ENCODE peak calls at places on chromosomes 11 and 22, in seven cellular contexts. Z, O, D, W, B, L and E are unnamed samples.

GRCh38 chr11:44804449-44805151 is 77.8 kb downstream of the TSPAN18 start:
- DNase-seq in D (no peak), O (no peak), Z (no peak), W (no peak), B (no peak), L (peak; percentile 20), E (no peak)

GRCh38 chr11:98601181-98601773 is 419.5 kb upstream of the CNTN5 start:
- DNase-seq in W (no peak), D (peak; percentile 14), O (peak; percentile 47), Z (no peak), B (no peak), L (no peak), E (peak; percentile 10)

GRCh38 chr11:94768602-94769511 is 701 bp downstream of the AMOTL1 start:
- DNase-seq in W (no peak), O (peak; percentile 35), Z (no peak), D (peak; percentile 65), B (peak; percentile 12), L (peak; percentile 63), E (peak; percentile 65)

GRCh38 chr22:20211997-20212753 is 55.9 kb downstream of the RTN4R start:
- DNase-seq in Z (no peak), O (peak; percentile 51), B (no peak), L (no peak), W (no peak), D (peak; percentile 77), E (peak; percentile 75)

GRCh38 chr22:23225337-23225723 is 45.0 kb downstream of the BCR start:
- DNase-seq in L (no peak), W (no peak), D (no peak), O (no peak), B (no peak), Z (no peak), E (no peak)

GRCh38 chr11:8442301-8442700 is 151.7 kb downstream of the STK33 start:
- DNase-seq in D (no peak), Z (no peak), O (no peak), L (no peak), B (no peak), W (no peak), E (peak; percentile 19)

GRCh38 chr22:20464096-20464614 is 26.5 kb upstream of the SCARF2 start:
- DNase-seq in O (no peak), W (no peak), B (peak; percentile 71), Z (no peak), L (no peak), D (no peak), E (no peak)

GRCh38 chr22:37294747-37295146 is 12.4 kb downstream of the CYTH4 start:
- DNase-seq in L (no peak), Z (no peak), W (no peak), B (no peak), O (no peak), D (no peak), E (no peak)

GRCh38 chr11:64916040-64916847 is 765 bp downstream of the ATG2A start:
- DNase-seq in Z (no peak), D (no peak), L (peak; percentile 56), W (no peak), B (peak; percentile 62), O (peak; percentile 60), E (peak; percentile 30)

GRCh38 chr11:71251159-71251721 is 1.1 kb downstream of the SHANK2 start:
- DNase-seq in D (peak; percentile 14), Z (no peak), W (no peak), L (peak; percentile 58), B (peak; percentile 24), O (no peak), E (peak; percentile 43)

GRCh38 chr11:85709983-85710382 is 24.0 kb upstream of the CCDC89 start:
- DNase-seq in O (no peak), B (no peak), D (no peak), W (no peak), Z (no peak), L (no peak), E (no peak)

GRCh38 chr22:45472426-45472825 is 30.3 kb upstream of the FBLN1 start:
- DNase-seq in B (no peak), W (no peak), D (no peak), L (peak; percentile 15), O (no peak), Z (no peak), E (no peak)

GRCh38 chr22:20112623-20113511 is 3.0 kb upstream of the RANBP1 start:
- DNase-seq in O (no peak), L (no peak), B (no peak), D (peak; percentile 12), Z (no peak), W (no peak), E (no peak)

GRCh38 chr11:34866375-34866774 is 49.8 kb downstream of the APIP start:
- DNase-seq in D (no peak), L (peak; percentile 68), Z (no peak), O (no peak), W (no peak), B (no peak), E (no peak)

GRCh38 chr11:4493480-4493818 is 11.0 kb downstream of the OR52K1 start:
- DNase-seq in O (no peak), L (no peak), B (no peak), Z (no peak), W (no peak), D (no peak), E (no peak)

GRCh38 chr11:130128626-130129025 is 31.0 kb upstream of the ST14 start:
- DNase-seq in B (no peak), L (no peak), W (no peak), Z (no peak), D (no peak), O (no peak), E (no peak)

GRCh38 chr11:123593570-123593969 is 60.9 kb downstream of the SCN3B start:
- DNase-seq in B (no peak), L (no peak), Z (no peak), W (no peak), D (no peak), O (no peak), E (no peak)

GRCh38 chr11:22634897-22635629 is 9.4 kb upstream of the FANCF start:
- DNase-seq in L (peak; percentile 25), O (no peak), Z (no peak), B (no peak), D (peak; percentile 17), W (no peak), E (no peak)

GRCh38 chr11:34929794-34930763 is 13.7 kb downstream of the PDHX start:
- DNase-seq in L (no peak), O (no peak), W (no peak), B (no peak), D (no peak), Z (no peak), E (no peak)

GRCh38 chr22:29979645-29980303 is 96.8 kb downstream of the MTMR3 start:
- DNase-seq in W (no peak), D (no peak), Z (no peak), L (peak; percentile 57), O (no peak), B (no peak), E (no peak)

GRCh38 chr11:65078151-65078550 is 5.7 kb downstream of the CDCA5 start:
- DNase-seq in D (peak; percentile 34), O (peak; percentile 60), B (peak; percentile 73), L (peak; percentile 46), Z (no peak), W (no peak), E (peak; percentile 34)

GRCh38 chr11:2376751-2377451 is at the start of gene CD81:
- DNase-seq in D (peak; percentile 68), B (peak; percentile 89), O (no peak), L (peak; percentile 71), W (no peak), Z (peak; percentile 39), E (peak; percentile 10)

GRCh38 chr22:42387631-42388030 is 44.6 kb downstream of the NFAM1 start:
- DNase-seq in Z (no peak), L (no peak), D (no peak), O (no peak), W (no peak), B (no peak), E (no peak)

GRCh38 chr11:95517453-95517852 is 272.1 kb downstream of the FAM76B start:
- DNase-seq in D (no peak), B (no peak), Z (no peak), W (no peak), O (no peak), L (peak; percentile 39), E (no peak)

GRCh38 chr11:105611837-105612480 is 2.1 kb downstream of the GRIA4 start:
- DNase-seq in B (no peak), O (no peak), D (no peak), L (no peak), Z (no peak), W (no peak), E (no peak)

GRCh38 chr11:17898782-17899181 is 114.1 kb downstream of the SERGEF start:
- DNase-seq in Z (no peak), B (no peak), D (no peak), W (no peak), O (no peak), L (peak; percentile 12), E (no peak)

GRCh38 chr22:18997306-18997924 is 61.3 kb upstream of the PRODH start:
- DNase-seq in D (no peak), W (no peak), Z (no peak), B (no peak), L (no peak), O (no peak), E (no peak)

GRCh38 chr22:43923631-43924548 is at the start of gene PNPLA3:
- DNase-seq in O (peak; percentile 88), W (peak; percentile 52), Z (peak; percentile 83), D (peak; percentile 91), L (peak; percentile 90), B (peak; percentile 83), E (peak; percentile 37)

GRCh38 chr11:2316169-2316962 is 14.6 kb downstream of the TSPAN32 start:
- DNase-seq in Z (no peak), L (no peak), O (no peak), D (no peak), B (no peak), W (no peak), E (no peak)

GRCh38 chr11:68976563-68976962 is 4.2 kb downstream of the MRGPRD start:
- DNase-seq in B (no peak), Z (no peak), O (no peak), L (no peak), W (no peak), D (no peak), E (no peak)

GRCh38 chr11:79437274-79437980 is 3.4 kb downstream of the TENM4 start:
- DNase-seq in D (peak; percentile 75), B (peak; percentile 16), W (no peak), O (peak; percentile 45), Z (peak; percentile 38), L (peak; percentile 49), E (peak; percentile 31)

GRCh38 chr22:25644122-25644521 is 79.6 kb downstream of the GRK3 start:
- DNase-seq in W (no peak), D (peak; percentile 34), L (no peak), Z (no peak), O (no peak), B (no peak), E (no peak)

GRCh38 chr11:73680687-73681086 is 34.3 kb downstream of the PLEKHB1 start:
- DNase-seq in B (no peak), Z (no peak), W (no peak), L (no peak), O (no peak), D (no peak), E (no peak)

GRCh38 chr22:30605449-30606110 is 1.4 kb upstream of the TCN2 start:
- DNase-seq in Z (peak; percentile 17), L (peak; percentile 68), D (peak; percentile 47), W (no peak), B (peak; percentile 64), O (peak; percentile 63), E (peak; percentile 37)

GRCh38 chr11:125941606-125942275 is 4.1 kb upstream of the VSIG10L2 start:
- DNase-seq in D (peak; percentile 63), L (peak; percentile 57), B (peak; percentile 54), O (peak; percentile 48), W (peak; percentile 65), Z (peak; percentile 59), E (peak; percentile 73)

GRCh38 chr11:125262194-125262824 is 97.8 kb downstream of the PKNOX2 start:
- DNase-seq in O (no peak), Z (no peak), L (no peak), B (no peak), D (no peak), W (no peak), E (peak; percentile 39)

GRCh38 chr11:60750911-60751310 is 5.8 kb upstream of the MS4A15 start:
- DNase-seq in L (no peak), O (no peak), D (no peak), W (no peak), Z (no peak), B (no peak), E (no peak)

GRCh38 chr22:24726848-24727217 is 47.7 kb downstream of the PIWIL3 start:
- DNase-seq in B (no peak), Z (no peak), D (no peak), L (no peak), W (no peak), O (no peak), E (no peak)